ENCODE peak calls at places on chromosome 16, in four cellular contexts. B is AG09309; O is stimulated activated CD4-positive, alpha-beta T cell treated with anti-CD3 and anti-CD28 coated beads, Interleukin-2, amount 100 ng/mL, for 48 hours; W is cardiac septum. I is an unnamed sample.

GRCh38 chr16:56614549-56614991 is 6.2 kb downstream of the MT2A start:
- DNase-seq in B (no peak), O (no peak), W (no peak), I (no peak)

GRCh38 chr16:87956771-87957279 is 5.6 kb downstream of the BANP start:
- DNase-seq in O (peak), B (no peak), W (peak), I (no peak)

GRCh38 chr16:10965440-10966039 is 21.2 kb downstream of the CLEC16A start:
- DNase-seq in B (no peak), O (no peak), W (no peak), I (no peak)

GRCh38 chr16:48912360-48912759 is 302.4 kb upstream of the N4BP1 start:
- DNase-seq in B (no peak), W (no peak), O (no peak), I (no peak)

GRCh38 chr16:14304891-14305459 is 233.9 kb downstream of the MRTFB start:
- DNase-seq in B (no peak), O (no peak), W (no peak), I (no peak)

GRCh38 chr16:28526201-28527099 is 12.3 kb downstream of the NUPR1 start:
- DNase-seq in W (no peak), O (no peak), B (no peak), I (no peak)

GRCh38 chr16:81424761-81425160 is 19.8 kb upstream of the CMIP start:
- DNase-seq in O (peak), B (no peak), W (no peak), I (no peak)

GRCh38 chr16:70402916-70403659 is 35.8 kb downstream of the ST3GAL2 start:
- DNase-seq in W (no peak), O (no peak), B (peak), I (no peak)

GRCh38 chr16:71338193-71338592 is 20.3 kb upstream of the CALB2 start:
- DNase-seq in W (no peak), B (no peak), O (no peak), I (no peak)

GRCh38 chr16:87318158-87318644 is 1.0 kb upstream of the C16orf95 start:
- DNase-seq in B (no peak), O (no peak), W (no peak), I (no peak)

GRCh38 chr16:85422374-85423185 is 190.5 kb upstream of the GSE1 start:
- DNase-seq in O (no peak), B (no peak), W (peak), I (no peak)